ENCODE peak calls at places on chromosomes 1 and 21, in four cellular contexts. H is transverse colon, F is mammary epithelial cell, W is MCF 10A. X is an unnamed sample.

GRCh38 chr1:43660355-43660754 is 10.4 kb downstream of the KDM4A start:
- DNase-seq in W (no peak), F (no peak), H (no peak), X (no peak)

GRCh38 chr1:43256675-43257570 is 12.9 kb upstream of the TMEM125 start:
- DNase-seq in W (peak), F (no peak), H (peak), X (peak)

GRCh38 chr1:7284839-7285435 is 486.2 kb upstream of the VAMP3 start:
- DNase-seq in H (no peak), F (peak), W (no peak), X (peak)

GRCh38 chr1:91608876-91609275 is 108.2 kb downstream of the CDC7 start:
- DNase-seq in H (no peak), F (peak), W (peak), X (no peak)

GRCh38 chr1:207497951-207498350 is 2.0 kb downstream of the CR1 start:
- DNase-seq in F (no peak), W (no peak), H (no peak), X (no peak)

GRCh38 chr1:177069489-177069888 is 95.0 kb downstream of the ASTN1 start:
- DNase-seq in F (no peak), W (no peak), H (no peak), X (no peak)

GRCh38 chr1:214525535-214526019 is 25.8 kb downstream of the PTPN14 start:
- DNase-seq in W (peak), F (peak), H (no peak), X (no peak)

GRCh38 chr1:186620951-186621350 is 59.3 kb downstream of the PTGS2 start:
- DNase-seq in W (peak), F (peak), H (no peak), X (no peak)

GRCh38 chr1:27878038-27878437 is 5.7 kb downstream of the THEMIS2 start:
- DNase-seq in H (no peak), F (no peak), W (no peak), X (no peak)

GRCh38 chr1:15325375-15326085 is 78.5 kb downstream of the FHAD1 start:
- DNase-seq in W (no peak), H (no peak), F (no peak), X (no peak)
- TF ChIP-seq CTCF in W (no peak), H (no peak), F (no peak), X (no peak)

DNA sequence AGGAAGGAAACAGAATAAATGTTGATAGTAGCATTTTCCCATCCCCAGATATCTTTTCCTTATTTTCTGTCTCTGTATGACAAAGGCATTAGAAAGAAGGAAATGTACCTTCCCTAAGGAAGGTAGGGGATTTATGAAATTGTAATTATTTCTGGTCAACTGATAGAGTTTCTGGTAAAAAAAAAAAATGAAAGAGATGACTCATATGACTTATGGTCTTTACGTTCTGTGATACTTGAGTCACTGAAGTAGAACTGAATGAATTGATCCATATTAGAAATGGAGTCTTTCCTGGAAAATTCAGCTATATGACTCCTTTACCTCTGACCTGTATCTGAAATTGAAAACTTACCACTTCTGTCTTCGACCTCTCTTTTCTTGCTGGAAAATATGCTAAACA is 364.5 kb upstream of the PTBP2 start:
- DNase-seq in H (no peak), F (peak), W (no peak), X (no peak)
- TF ChIP-seq CTCF in H (no peak), F (no peak), W (no peak), X (no peak)

DNA sequence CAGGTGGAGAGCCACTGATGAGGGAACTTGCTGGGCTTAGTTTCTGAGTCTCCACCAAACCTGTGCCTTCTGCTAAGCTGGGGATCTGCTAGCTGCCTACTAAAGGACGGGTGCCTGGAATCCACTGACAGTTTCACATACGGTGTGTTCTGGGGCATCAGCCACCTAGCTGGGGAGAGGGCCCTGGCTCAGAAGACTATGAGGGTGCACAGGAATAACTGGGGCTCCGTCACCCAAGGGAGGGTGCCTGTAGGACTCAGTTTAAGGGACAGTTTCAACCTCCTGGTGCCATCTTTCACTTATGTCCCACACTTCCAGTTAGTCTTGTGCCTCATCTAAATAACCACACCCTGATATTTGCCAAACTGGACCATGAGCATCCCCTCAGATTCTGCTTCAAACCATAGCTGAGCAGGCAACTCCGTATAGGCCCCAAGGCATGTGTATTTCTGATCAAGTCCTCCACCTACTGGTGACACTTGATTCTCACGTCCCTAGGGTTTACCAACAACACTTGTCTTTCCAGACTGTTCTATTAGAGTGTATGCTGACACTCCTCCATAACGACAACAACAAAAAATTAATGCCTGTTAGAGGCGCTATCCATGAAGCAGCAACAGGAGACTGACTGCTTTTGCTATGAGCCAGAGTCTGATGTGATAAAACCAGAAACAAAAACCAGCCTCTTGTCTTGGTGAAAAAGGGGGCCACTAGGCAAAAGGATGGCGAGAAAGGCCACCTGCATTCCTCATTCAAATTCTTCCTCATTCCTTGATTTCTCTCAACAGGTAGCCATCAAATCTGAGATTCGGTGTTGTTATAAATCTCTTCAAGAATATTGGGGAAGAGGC is 55.0 kb upstream of the PAXBP1 start:
- DNase-seq in F (peak), H (peak), W (peak), X (no peak)
- TF ChIP-seq CTCF in F (peak), H (peak), W (peak), X (peak)

GRCh38 chr1:213123532-213123931 is 72.5 kb downstream of the RPS6KC1 start:
- DNase-seq in W (peak), F (peak), H (no peak), X (no peak)

GRCh38 chr1:213123087-213123486 is 72.0 kb downstream of the RPS6KC1 start:
- DNase-seq in F (no peak), H (no peak), W (no peak), X (no peak)

GRCh38 chr1:213124590-213124989 is 73.5 kb downstream of the RPS6KC1 start:
- DNase-seq in H (no peak), W (no peak), F (no peak), X (no peak)

GRCh38 chr1:213120961-213121360 is 69.9 kb downstream of the RPS6KC1 start:
- DNase-seq in W (no peak), F (no peak), H (no peak), X (no peak)

GRCh38 chr1:213122514-213122929 is 71.5 kb downstream of the RPS6KC1 start:
- DNase-seq in H (no peak), W (peak), F (peak), X (no peak)
- TF ChIP-seq CTCF in H (peak), W (peak), F (peak), X (peak)

GRCh38 chr1:154335351-154335714 is 10.0 kb downstream of the ATP8B2 start:
- DNase-seq in F (no peak), H (no peak), W (no peak), X (no peak)
- TF ChIP-seq CTCF in F (no peak), H (no peak), W (no peak), X (peak)

GRCh38 chr1:2091611-2092604 is 41.7 kb downstream of the PRKCZ start:
- DNase-seq in W (no peak), H (peak), F (no peak), X (no peak)
- TF ChIP-seq CTCF in W (no peak), H (peak), F (no peak), X (peak)

GRCh38 chr1:218165687-218166088 is 119.4 kb upstream of the RRP15 start:
- DNase-seq in H (no peak), W (no peak), F (no peak), X (no peak)

GRCh38 chr1:218163371-218163770 is 121.7 kb upstream of the RRP15 start:
- DNase-seq in W (no peak), H (no peak), F (no peak), X (no peak)

GRCh38 chr1:218164930-218165686 is 120.0 kb upstream of the RRP15 start:
- DNase-seq in W (no peak), H (peak), F (no peak), X (no peak)

GRCh38 chr1:218164111-218164929 is 120.8 kb upstream of the RRP15 start:
- DNase-seq in W (no peak), F (peak), H (peak), X (no peak)
- TF ChIP-seq CTCF in W (no peak), F (no peak), H (no peak), X (no peak)

GRCh38 chr1:87684786-87685185 is 356.1 kb downstream of the LMO4 start:
- DNase-seq in W (no peak), H (peak), F (no peak), X (no peak)

GRCh38 chr1:87683557-87683956 is 354.9 kb downstream of the LMO4 start:
- DNase-seq in H (no peak), F (no peak), W (no peak), X (no peak)

GRCh38 chr1:87685366-87686136 is 356.9 kb downstream of the LMO4 start:
- DNase-seq in W (no peak), F (no peak), H (no peak), X (no peak)

GRCh38 chr1:87684194-87684593 is 355.5 kb downstream of the LMO4 start:
- DNase-seq in W (no peak), H (peak), F (no peak), X (no peak)

GRCh38 chr1:87682565-87682964 is 353.9 kb downstream of the LMO4 start:
- DNase-seq in W (no peak), H (no peak), F (no peak), X (no peak)
- TF ChIP-seq CTCF in W (no peak), H (no peak), F (no peak), X (no peak)

GRCh38 chr1:200917291-200917817 is 22.7 kb downstream of the INAVA start:
- DNase-seq in H (no peak), W (peak), F (peak), X (no peak)

GRCh38 chr1:200919386-200919785 is 24.7 kb downstream of the INAVA start:
- DNase-seq in H (no peak), W (no peak), F (no peak), X (no peak)

GRCh38 chr1:200916681-200917080 is 22.0 kb downstream of the INAVA start:
- DNase-seq in F (no peak), W (no peak), H (no peak), X (no peak)

GRCh38 chr1:200918006-200918405 is 23.3 kb downstream of the INAVA start:
- DNase-seq in W (no peak), H (no peak), F (no peak), X (no peak)

GRCh38 chr1:200916152-200916551 is 21.5 kb downstream of the INAVA start:
- DNase-seq in F (no peak), H (no peak), W (no peak), X (no peak)
- TF ChIP-seq CTCF in F (no peak), H (no peak), W (peak), X (no peak)

X was measured in osteocyte.